ENCODE peak calls at places on chromosomes 3 and 15, in nine cellular contexts. O, X, V, R, U, A, Z, H and E are unnamed samples.

GRCh38 chr15:67828969-67829646 is 3.8 kb downstream of the SKOR1 start:
- DNase-seq in R (no peak), V (peak), A (no peak), Z (no peak), X (no peak), U (no peak), H (no peak), O (no peak), E (no peak)

GRCh38 chr3:15797600-15798303 is at the start of gene ANKRD28:
- DNase-seq in O (no peak), A (no peak), H (no peak), V (no peak), X (peak), R (no peak), U (peak), Z (no peak), E (peak)

GRCh38 chr3:31581660-31582059 is 48.9 kb downstream of the STT3B start:
- DNase-seq in Z (no peak), X (no peak), O (no peak), U (peak), A (no peak), H (no peak), R (no peak), V (no peak), E (no peak)

GRCh38 chr3:85758442-85758841 is 799.7 kb downstream of the CADM2 start:
- DNase-seq in X (no peak), A (no peak), R (no peak), U (no peak), O (no peak), H (no peak), Z (no peak), V (no peak), E (no peak)

GRCh38 chr3:72322264-72322976 is 525.8 kb downstream of the SHQ1 start:
- DNase-seq in R (no peak), O (no peak), X (no peak), U (no peak), A (no peak), Z (no peak), H (no peak), V (no peak), E (no peak)

GRCh38 chr3:40191850-40192448 is 117.6 kb upstream of the EIF1B start:
- DNase-seq in R (peak), U (peak), X (peak), A (peak), V (peak), Z (no peak), O (peak), H (peak), E (peak)

GRCh38 chr15:59751552-59752413 is 62.7 kb upstream of the BNIP2 start:
- DNase-seq in X (no peak), U (peak), R (no peak), Z (no peak), A (no peak), O (no peak), H (no peak), V (no peak), E (no peak)

GRCh38 chr15:93458567-93458966 is 369.6 kb upstream of the RGMA start:
- DNase-seq in A (no peak), U (no peak), Z (no peak), X (no peak), O (no peak), H (no peak), V (no peak), R (no peak), E (no peak)

DNA sequence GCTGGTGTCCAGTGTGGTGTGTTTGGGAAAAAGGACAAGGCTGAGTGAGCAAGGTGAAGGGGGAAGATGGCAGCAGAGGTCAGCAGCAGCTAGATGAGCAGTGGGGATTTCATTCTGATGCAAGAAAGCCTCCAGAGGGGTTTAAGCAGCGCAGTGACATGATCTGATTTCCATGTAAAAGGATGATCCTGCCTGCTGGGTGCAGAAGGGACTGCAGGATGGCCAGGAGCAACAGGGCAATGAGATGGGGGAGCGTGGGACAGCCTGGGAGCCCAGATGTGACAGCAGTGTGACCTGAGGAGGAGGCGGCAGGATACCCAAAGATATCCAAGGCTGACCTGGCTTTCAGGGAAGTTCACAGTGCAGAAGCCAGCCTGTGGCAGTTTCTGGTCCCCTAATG is 6.1 kb downstream of the WNT7A start:
- DNase-seq in R (no peak), V (no peak), Z (no peak), A (no peak), H (no peak), O (no peak), U (no peak), X (no peak), E (no peak)
- TF ChIP-seq CTCF in R (no peak), V (no peak), Z (no peak), A (no peak), H (no peak), O (no peak), U (no peak), X (no peak), E (no peak)

DNA sequence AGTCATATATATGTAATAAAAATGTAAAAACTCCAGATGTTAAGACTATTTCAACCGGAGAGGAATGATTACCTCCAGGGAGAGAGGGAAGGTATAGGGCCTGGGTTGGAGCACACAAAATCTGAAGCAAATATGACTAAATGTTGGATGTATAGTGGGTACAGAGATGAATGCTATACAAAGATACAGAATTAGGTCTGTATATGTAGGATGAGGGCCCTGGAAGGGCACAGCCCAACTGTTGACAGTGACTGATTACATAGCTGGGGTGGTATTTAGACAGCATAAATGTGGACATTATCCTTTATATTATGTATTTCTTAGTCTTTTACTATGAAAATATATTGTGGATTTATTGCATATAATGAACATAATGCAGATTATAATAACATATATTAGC is 94.4 kb upstream of the SPATA12 start:
- DNase-seq in V (no peak), R (no peak), Z (no peak), A (no peak), O (no peak), X (no peak), H (no peak), U (no peak), E (no peak)
- TF ChIP-seq CTCF in V (no peak), R (no peak), Z (no peak), A (no peak), O (no peak), X (no peak), H (no peak), U (no peak), E (no peak)

GRCh38 chr15:96297783-96298182 is 32.7 kb upstream of the NR2F2 start:
- DNase-seq in H (no peak), X (no peak), Z (no peak), R (no peak), O (no peak), A (no peak), U (no peak), V (no peak), E (no peak)
- TF ChIP-seq CTCF in H (no peak), X (no peak), Z (no peak), R (no peak), O (no peak), A (no peak), U (no peak), V (no peak), E (no peak)

DNA sequence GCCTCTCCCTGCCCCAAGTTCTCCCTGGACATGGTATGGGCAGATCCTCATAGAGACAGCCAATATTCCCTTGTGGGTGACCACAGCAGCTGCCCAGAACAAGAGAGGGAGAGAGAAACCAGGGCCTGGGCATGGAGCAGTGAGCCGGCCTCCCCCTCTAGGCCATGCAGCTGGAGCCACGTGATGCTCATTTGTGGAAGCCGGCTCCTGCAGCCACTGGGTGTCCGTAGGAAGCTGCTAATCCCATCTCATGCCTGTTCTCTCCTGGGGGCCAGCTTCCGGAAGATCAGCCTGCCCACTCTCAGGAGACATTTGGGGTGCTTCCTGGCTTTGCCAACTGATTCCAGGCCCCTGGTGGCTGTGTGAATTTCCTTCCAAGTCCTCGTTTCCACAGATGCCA is 55.4 kb downstream of the LINGO1 start:
- DNase-seq in R (no peak), A (peak), U (no peak), H (no peak), O (no peak), V (no peak), Z (no peak), X (no peak), E (no peak)
- TF ChIP-seq CTCF in R (no peak), A (no peak), U (no peak), H (no peak), O (no peak), V (no peak), Z (no peak), X (no peak), E (no peak)

GRCh38 chr3:53833053-53833645 is 13.1 kb downstream of the CHDH start:
- DNase-seq in A (no peak), O (no peak), U (no peak), R (no peak), H (no peak), X (no peak), V (no peak), Z (no peak), E (no peak)
- TF ChIP-seq CTCF in A (no peak), O (no peak), U (no peak), R (no peak), H (no peak), X (no peak), V (no peak), Z (no peak), E (no peak)

GRCh38 chr3:19541284-19541683 is 392.7 kb downstream of the EFHB start:
- DNase-seq in A (no peak), H (no peak), V (no peak), O (no peak), X (no peak), Z (no peak), R (no peak), U (no peak), E (no peak)

GRCh38 chr3:19539488-19540395 is 391.4 kb downstream of the KCNH8 start:
- DNase-seq in O (no peak), V (no peak), H (no peak), A (no peak), Z (no peak), R (no peak), X (no peak), U (no peak), E (no peak)

GRCh38 chr3:19540464-19540863 is 392.2 kb downstream of the KCNH8 start:
- DNase-seq in U (no peak), R (no peak), Z (no peak), O (no peak), A (no peak), V (no peak), H (no peak), X (no peak), E (no peak)

GRCh38 chr3:19547665-19548464 is 386.2 kb downstream of the EFHB start:
- DNase-seq in O (no peak), Z (no peak), H (no peak), R (no peak), U (no peak), X (no peak), V (no peak), A (no peak), E (no peak)

GRCh38 chr3:19543212-19543841 is 390.7 kb downstream of the EFHB start:
- DNase-seq in X (peak), U (no peak), O (no peak), V (peak), Z (no peak), R (no peak), A (no peak), H (no peak), E (no peak)
- TF ChIP-seq CTCF in X (peak), U (no peak), O (no peak), V (peak), Z (no peak), R (peak), A (peak), H (peak), E (peak)

DNA sequence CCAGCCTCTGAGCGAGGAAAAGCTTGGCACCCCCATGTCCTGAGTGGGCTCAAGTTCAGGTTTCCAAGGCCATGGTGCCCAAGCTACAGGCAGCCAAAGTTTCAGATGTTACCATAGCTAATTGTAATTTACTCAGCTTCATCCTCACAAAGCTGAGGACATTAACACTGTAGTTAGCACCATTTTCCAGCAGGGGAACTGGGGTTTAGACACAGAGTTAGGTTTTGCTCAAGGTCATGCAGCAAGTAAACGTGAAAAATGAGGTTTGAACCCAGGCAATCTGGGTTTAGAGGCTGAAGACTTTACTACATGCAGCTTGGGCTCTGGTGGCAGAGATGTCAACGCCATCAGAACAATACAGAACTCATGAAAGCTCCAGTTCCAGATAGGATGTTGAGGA is 199.0 kb downstream of the TJP1 start:
- DNase-seq in V (no peak), Z (no peak), O (no peak), X (no peak), R (no peak), U (no peak), H (no peak), A (no peak), E (no peak)
- TF ChIP-seq CTCF in V (no peak), Z (no peak), O (no peak), X (peak), R (no peak), U (peak), H (no peak), A (no peak), E (no peak)

GRCh38 chr3:7964899-7965298 is 536.7 kb upstream of the LMCD1 start:
- DNase-seq in U (no peak), R (no peak), H (no peak), O (no peak), X (no peak), Z (no peak), A (no peak), V (no peak), E (no peak)
- TF ChIP-seq CTCF in U (no peak), R (no peak), H (no peak), O (peak), X (no peak), Z (no peak), A (no peak), V (no peak), E (no peak)

DNA sequence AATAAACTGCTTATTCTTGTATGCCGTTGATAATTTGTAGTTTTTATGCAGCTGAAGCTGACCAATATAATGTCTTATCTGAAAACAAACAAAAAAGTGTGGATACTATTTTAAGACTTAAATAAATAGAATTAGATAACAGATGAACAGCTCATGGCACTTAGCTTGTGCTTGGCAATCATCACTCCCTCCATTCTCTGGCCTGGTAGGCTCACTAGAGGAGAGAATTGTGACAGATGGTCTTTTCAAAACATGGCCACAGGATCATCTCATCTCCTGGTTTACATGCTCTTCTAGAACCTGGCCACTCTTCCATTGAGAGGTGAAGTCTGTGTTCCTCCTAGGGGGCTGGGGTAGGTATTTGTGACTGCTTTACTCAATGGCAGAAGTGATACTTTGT is 58.4 kb upstream of the RBP1 start:
- DNase-seq in Z (no peak), X (no peak), H (no peak), R (no peak), O (no peak), V (no peak), U (no peak), A (no peak), E (no peak)
- TF ChIP-seq CTCF in Z (no peak), X (no peak), H (no peak), R (no peak), O (no peak), V (no peak), U (no peak), A (no peak), E (no peak)

DNA sequence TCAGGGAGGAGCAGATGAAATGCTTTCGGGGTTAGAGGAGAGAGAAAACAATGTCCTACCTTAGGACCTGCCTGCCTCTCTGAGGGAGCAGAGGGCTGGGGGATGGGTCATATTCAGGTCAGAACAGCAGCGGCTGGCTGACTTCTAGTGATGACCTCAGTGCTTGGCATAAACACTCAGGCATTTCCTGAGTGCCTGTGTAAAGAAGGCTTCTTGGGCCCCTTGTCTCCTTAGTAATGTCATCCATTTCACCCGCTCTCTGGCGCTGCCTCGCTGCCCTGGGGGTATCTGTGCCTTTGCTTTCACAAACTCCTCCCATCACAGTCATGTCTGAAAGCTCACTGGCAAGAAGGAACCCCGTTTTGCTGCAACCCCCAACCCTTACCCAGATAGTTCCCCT is 82.9 kb upstream of the GSK3B start:
- DNase-seq in O (no peak), X (peak), H (no peak), Z (no peak), R (peak), V (peak), U (peak), A (peak), E (no peak)
- TF ChIP-seq CTCF in O (no peak), X (no peak), H (no peak), Z (no peak), R (no peak), V (no peak), U (peak), A (no peak), E (no peak)